ENCODE peak calls at places on chromosomes 3 and 15, in six cellular contexts. One of them, this sample, is unnamed.

GRCh38 chr15:40806672-40807027 is 239 bp upstream of the ZFYVE19 start:
- DNase-seq in upper lobe of left lung: no peak
- DNase-seq in testis: no peak
- DNase-seq in spleen: no peak
- DNase-seq in right lobe of liver: no peak
- DNase-seq in erythroblast: no peak
- DNase-seq in this sample: no peak

GRCh38 chr15:75430259-75430658 is 21.2 kb downstream of the SIN3A start:
- DNase-seq in upper lobe of left lung: no peak
- DNase-seq in testis: no peak
- DNase-seq in spleen: peak; percentile 49
- DNase-seq in right lobe of liver: no peak
- DNase-seq in erythroblast: no peak
- DNase-seq in this sample: no peak

GRCh38 chr3:89353465-89353864 is 246.0 kb downstream of the EPHA3 start:
- DNase-seq in upper lobe of left lung: no peak
- DNase-seq in testis: no peak
- DNase-seq in spleen: no peak
- DNase-seq in right lobe of liver: no peak
- DNase-seq in erythroblast: no peak
- DNase-seq in this sample: no peak

GRCh38 chr3:135007622-135008021 is 212.6 kb downstream of the EPHB1 start:
- DNase-seq in upper lobe of left lung: no peak
- DNase-seq in testis: no peak
- DNase-seq in spleen: no peak
- DNase-seq in right lobe of liver: no peak
- DNase-seq in erythroblast: no peak
- DNase-seq in this sample: no peak

GRCh38 chr3:87307805-87308204 is 31.4 kb upstream of the POU1F1 start:
- DNase-seq in upper lobe of left lung: no peak
- DNase-seq in testis: no peak
- DNase-seq in spleen: no peak
- DNase-seq in right lobe of liver: no peak
- DNase-seq in erythroblast: no peak
- DNase-seq in this sample: no peak

GRCh38 chr3:65604863-65605526 is 433.7 kb downstream of the MAGI1 start:
- DNase-seq in upper lobe of left lung: no peak
- DNase-seq in testis: no peak
- DNase-seq in spleen: no peak
- DNase-seq in right lobe of liver: no peak
- DNase-seq in erythroblast: no peak
- DNase-seq in this sample: no peak

GRCh38 chr15:52013151-52013791 is 5.7 kb upstream of the MAPK6 start:
- DNase-seq in upper lobe of left lung: no peak
- DNase-seq in testis: no peak
- DNase-seq in spleen: no peak
- DNase-seq in right lobe of liver: no peak
- DNase-seq in erythroblast: no peak
- DNase-seq in this sample: peak; percentile 76

GRCh38 chr3:134771962-134772361 is 23.1 kb upstream of the EPHB1 start:
- DNase-seq in upper lobe of left lung: no peak
- DNase-seq in testis: no peak
- DNase-seq in spleen: no peak
- DNase-seq in right lobe of liver: no peak
- DNase-seq in erythroblast: no peak
- DNase-seq in this sample: no peak

GRCh38 chr15:36688310-36689102 is 109.1 kb downstream of the CDIN1 start:
- DNase-seq in upper lobe of left lung: no peak
- DNase-seq in testis: no peak
- DNase-seq in spleen: no peak
- DNase-seq in right lobe of liver: no peak
- DNase-seq in erythroblast: no peak
- DNase-seq in this sample: no peak

GRCh38 chr3:37072892-37073291 is 79.6 kb downstream of the MLH1 start:
- DNase-seq in upper lobe of left lung: no peak
- DNase-seq in testis: no peak
- DNase-seq in spleen: no peak
- DNase-seq in right lobe of liver: no peak
- DNase-seq in erythroblast: no peak
- DNase-seq in this sample: no peak

GRCh38 chr15:48778338-48778730 is 32.5 kb downstream of the CEP152 start:
- DNase-seq in upper lobe of left lung: no peak
- DNase-seq in testis: no peak
- DNase-seq in spleen: no peak
- DNase-seq in right lobe of liver: no peak
- DNase-seq in erythroblast: no peak
- DNase-seq in this sample: no peak

GRCh38 chr3:55571913-55572312 is 84.8 kb upstream of the WNT5A start:
- DNase-seq in upper lobe of left lung: peak; percentile 11
- DNase-seq in testis: peak; percentile 55
- DNase-seq in spleen: no peak
- DNase-seq in right lobe of liver: no peak
- DNase-seq in erythroblast: no peak
- DNase-seq in this sample: no peak

GRCh38 chr3:187044206-187044605 is 95.1 kb downstream of the RPL39L start:
- DNase-seq in upper lobe of left lung: peak; percentile 33
- DNase-seq in testis: no peak
- DNase-seq in spleen: no peak
- DNase-seq in right lobe of liver: no peak
- DNase-seq in erythroblast: no peak
- DNase-seq in this sample: peak; percentile 72

GRCh38 chr3:14368146-14368545 is 34.3 kb upstream of the SLC6A6 start:
- DNase-seq in upper lobe of left lung: no peak
- DNase-seq in testis: no peak
- DNase-seq in spleen: no peak
- DNase-seq in right lobe of liver: no peak
- DNase-seq in erythroblast: no peak
- DNase-seq in this sample: no peak

GRCh38 chr15:69953816-69954215 is 143.9 kb downstream of the TLE3 start:
- DNase-seq in upper lobe of left lung: no peak
- DNase-seq in testis: no peak
- DNase-seq in spleen: no peak
- DNase-seq in right lobe of liver: no peak
- DNase-seq in erythroblast: no peak
- DNase-seq in this sample: no peak

GRCh38 chr3:9202546-9202945 is 46.9 kb downstream of the SRGAP3 start:
- DNase-seq in upper lobe of left lung: peak; percentile 10
- DNase-seq in testis: no peak
- DNase-seq in spleen: no peak
- DNase-seq in right lobe of liver: no peak
- DNase-seq in erythroblast: no peak
- DNase-seq in this sample: no peak

GRCh38 chr3:52534281-52535183 is 875 bp upstream of the NT5DC2 start:
- DNase-seq in upper lobe of left lung: peak; percentile 87
- DNase-seq in testis: no peak
- DNase-seq in spleen: peak; percentile 77
- DNase-seq in right lobe of liver: peak; percentile 45
- DNase-seq in erythroblast: peak; percentile 37
- DNase-seq in this sample: peak; percentile 59

GRCh38 chr3:85691196-85691595 is 732.4 kb downstream of the CADM2 start:
- DNase-seq in upper lobe of left lung: no peak
- DNase-seq in testis: no peak
- DNase-seq in spleen: no peak
- DNase-seq in right lobe of liver: no peak
- DNase-seq in erythroblast: no peak
- DNase-seq in this sample: no peak

GRCh38 chr3:111936191-111936841 is 42.5 kb upstream of the ABHD10 start:
- DNase-seq in upper lobe of left lung: no peak
- DNase-seq in testis: no peak
- DNase-seq in spleen: no peak
- DNase-seq in right lobe of liver: no peak
- DNase-seq in erythroblast: no peak
- DNase-seq in this sample: no peak

GRCh38 chr3:44045476-44046275 is 196.0 kb upstream of the TOPAZ1 start:
- DNase-seq in upper lobe of left lung: no peak
- DNase-seq in testis: no peak
- DNase-seq in spleen: peak; percentile 83
- DNase-seq in right lobe of liver: no peak
- DNase-seq in erythroblast: no peak
- DNase-seq in this sample: peak; percentile 69

GRCh38 chr3:101195951-101196713 is 124.2 kb downstream of the IMPG2 start:
- DNase-seq in upper lobe of left lung: no peak
- DNase-seq in testis: no peak
- DNase-seq in spleen: no peak
- DNase-seq in right lobe of liver: no peak
- DNase-seq in erythroblast: peak; percentile 7
- DNase-seq in this sample: peak; percentile 13

DNA sequence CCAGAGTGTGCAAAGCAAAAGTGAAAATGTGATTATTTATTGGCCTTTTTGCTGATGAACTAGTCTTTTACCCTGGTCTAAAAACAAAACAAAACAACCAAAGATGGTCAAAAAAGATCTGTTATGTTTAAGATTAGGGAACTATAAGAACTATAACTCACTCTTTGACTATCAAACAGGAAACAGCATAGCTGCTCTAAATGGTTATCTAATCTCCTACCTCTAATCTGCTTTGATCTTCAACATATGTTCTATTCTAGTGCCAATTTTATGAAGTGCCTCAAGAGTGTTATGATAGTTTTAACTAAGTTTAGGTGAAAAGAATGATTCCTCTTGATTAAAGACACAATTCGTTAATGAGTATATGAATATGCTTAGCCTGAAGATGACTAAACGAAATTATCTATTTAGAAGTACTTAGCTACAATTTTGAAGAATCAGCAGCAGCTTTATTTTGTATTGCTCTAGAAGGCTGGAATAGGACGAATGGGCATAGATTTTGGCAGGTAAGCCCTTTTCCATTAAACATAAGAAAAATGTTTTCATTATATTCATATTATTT is 46.0 kb downstream of the SETD2 start:
- DNase-seq in upper lobe of left lung: no peak
- DNase-seq in testis: no peak
- DNase-seq in spleen: no peak
- DNase-seq in right lobe of liver: no peak
- DNase-seq in erythroblast: peak; percentile 73
- DNase-seq in this sample: no peak
- TF ChIP-seq POLR2A in upper lobe of left lung: no peak
- TF ChIP-seq POLR2A in testis: no peak
- TF ChIP-seq POLR2A in spleen: no peak
- TF ChIP-seq POLR2A in right lobe of liver: no peak
- TF ChIP-seq POLR2A in erythroblast: no peak
- TF ChIP-seq POLR2A in this sample: no peak

DNA sequence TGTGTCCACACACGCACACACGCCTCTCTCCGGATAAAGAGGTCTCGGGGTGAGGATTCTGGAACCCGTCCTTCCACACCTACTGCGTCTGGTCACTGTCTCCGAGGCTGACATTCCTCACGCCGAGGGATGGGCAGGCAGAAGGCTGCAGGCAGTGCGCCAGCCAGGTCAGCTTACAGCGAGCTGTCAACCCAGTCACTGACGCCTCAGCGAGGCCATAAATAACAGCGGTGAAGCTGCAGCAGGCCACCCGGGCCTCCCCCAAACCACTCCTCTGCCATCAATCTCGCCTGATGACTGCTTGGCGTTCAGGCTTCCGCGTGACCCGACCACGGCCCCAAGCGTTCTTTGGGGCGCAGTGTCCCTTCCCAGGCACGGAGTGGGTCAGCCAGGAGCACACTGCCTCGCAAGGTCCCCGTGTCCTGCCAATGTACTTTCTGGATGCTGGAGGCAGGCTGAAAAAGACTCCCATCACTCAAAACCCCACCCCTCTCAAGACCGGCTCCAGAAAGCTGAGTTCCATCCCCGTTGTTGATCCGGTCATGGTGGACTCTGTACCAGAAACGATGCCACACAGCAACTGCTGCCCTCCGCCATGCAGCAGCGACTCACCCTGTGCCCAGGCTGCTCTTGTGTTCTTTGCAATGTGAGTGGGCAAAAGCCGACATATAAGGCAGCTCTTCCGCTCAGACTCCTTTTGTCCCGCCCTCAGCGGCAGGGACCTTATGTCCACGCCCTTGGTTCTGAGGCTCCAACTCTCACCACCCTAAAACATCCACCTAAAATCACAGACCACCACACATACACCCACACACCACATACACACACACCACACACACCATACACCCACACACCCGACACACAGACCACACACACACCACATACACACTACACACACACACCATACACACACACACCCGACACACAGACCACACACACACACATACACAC is 27.1 kb downstream of the CPN2 start:
- DNase-seq in upper lobe of left lung: peak; percentile 78
- DNase-seq in testis: peak; percentile 69
- DNase-seq in spleen: no peak
- DNase-seq in right lobe of liver: no peak
- DNase-seq in erythroblast: no peak
- DNase-seq in this sample: peak; percentile 25
- TF ChIP-seq POLR2A in upper lobe of left lung: no peak
- TF ChIP-seq POLR2A in testis: no peak
- TF ChIP-seq POLR2A in spleen: no peak
- TF ChIP-seq POLR2A in right lobe of liver: no peak
- TF ChIP-seq POLR2A in erythroblast: no peak
- TF ChIP-seq POLR2A in this sample: no peak

GRCh38 chr3:170357920-170358854 is 672 bp downstream of the SKIL start:
- DNase-seq in upper lobe of left lung: peak; percentile 97
- DNase-seq in testis: peak; percentile 87
- DNase-seq in spleen: peak; percentile 95
- DNase-seq in right lobe of liver: peak; percentile 89
- DNase-seq in erythroblast: peak; percentile 72
- DNase-seq in this sample: peak; percentile 67

GRCh38 chr3:170356596-170357175 is 829 bp upstream of the SKIL start:
- DNase-seq in upper lobe of left lung: peak; percentile 96
- DNase-seq in testis: peak; percentile 78
- DNase-seq in spleen: peak; percentile 96
- DNase-seq in right lobe of liver: peak; percentile 95
- DNase-seq in erythroblast: peak; percentile 88
- DNase-seq in this sample: peak; percentile 88

GRCh38 chr3:170359178-170359704 is 1.7 kb downstream of the SKIL start:
- DNase-seq in upper lobe of left lung: no peak
- DNase-seq in testis: no peak
- DNase-seq in spleen: no peak
- DNase-seq in right lobe of liver: no peak
- DNase-seq in erythroblast: no peak
- DNase-seq in this sample: no peak

GRCh38 chr3:170355738-170356595 is 1.5 kb upstream of the SKIL start:
- DNase-seq in upper lobe of left lung: peak; percentile 21
- DNase-seq in testis: peak; percentile 30
- DNase-seq in spleen: peak; percentile 83
- DNase-seq in right lobe of liver: peak; percentile 60
- DNase-seq in erythroblast: peak; percentile 59
- DNase-seq in this sample: peak; percentile 76

GRCh38 chr3:170357176-170357919 is at the start of gene SKIL:
- DNase-seq in upper lobe of left lung: peak; percentile 99
- DNase-seq in testis: peak; percentile 98
- DNase-seq in spleen: peak; percentile 100
- DNase-seq in right lobe of liver: peak; percentile 99
- DNase-seq in erythroblast: peak; percentile 96
- DNase-seq in this sample: peak; percentile 91
- TF ChIP-seq POLR2A in upper lobe of left lung: peak; percentile 81
- TF ChIP-seq POLR2A in testis: no peak
- TF ChIP-seq POLR2A in spleen: peak; percentile 64
- TF ChIP-seq POLR2A in right lobe of liver: peak; percentile 92
- TF ChIP-seq POLR2A in erythroblast: peak; percentile 62
- TF ChIP-seq POLR2A in this sample: peak; percentile 31

DNA sequence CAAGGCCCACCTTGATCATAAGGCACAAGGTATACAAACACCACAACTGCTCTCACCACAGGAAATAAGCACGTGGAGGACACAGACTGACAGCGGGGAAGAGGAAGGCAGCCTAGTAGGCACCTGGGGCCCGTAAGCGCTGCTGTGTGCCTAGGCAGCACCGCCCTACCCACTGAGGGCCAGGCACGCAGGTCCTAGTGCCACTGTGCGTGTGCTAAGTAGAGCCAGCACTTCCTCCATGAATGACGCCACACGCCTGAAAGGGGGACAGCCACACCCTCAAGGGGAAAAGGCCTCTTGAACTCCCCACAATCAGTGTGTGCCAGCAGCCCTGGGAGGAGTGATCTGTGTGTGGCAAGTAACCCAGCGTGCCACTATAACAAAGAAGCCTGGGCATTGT is 73.0 kb downstream of the ATP1B3 start:
- DNase-seq in upper lobe of left lung: no peak
- DNase-seq in testis: peak; percentile 15
- DNase-seq in spleen: no peak
- DNase-seq in right lobe of liver: no peak
- DNase-seq in erythroblast: no peak
- DNase-seq in this sample: no peak
- TF ChIP-seq POLR2A in upper lobe of left lung: no peak
- TF ChIP-seq POLR2A in testis: no peak
- TF ChIP-seq POLR2A in spleen: no peak
- TF ChIP-seq POLR2A in right lobe of liver: no peak
- TF ChIP-seq POLR2A in erythroblast: no peak
- TF ChIP-seq POLR2A in this sample: no peak